ENCODE peak calls at places on chromosomes 4 and X, in eight cellular contexts. F is IMR-90, D is transverse colon, W is iPS DF 6.9, P is aorta, Q is left lung, E is tibial nerve, X is cardiac muscle cell. G is an unnamed sample.

GRCh38 chrX:1442016-1442665 is 10.6 kb downstream of the ASMTL start:
- DNase-seq in F (no peak), D (no peak), W (no peak), P (peak), Q (peak), E (no peak), X (no peak), G (no peak)

GRCh38 chrX:7215842-7216241 is 67.9 kb upstream of the PUDP start:
- DNase-seq in F (peak), D (no peak), W (no peak), P (no peak), Q (no peak), E (no peak), X (no peak), G (no peak)

GRCh38 chrX:39755152-39756032 is 342.4 kb downstream of the BCOR start:
- DNase-seq in F (peak), D (peak), W (no peak), P (peak), Q (peak), E (peak), X (no peak), G (peak)

GRCh38 chr4:84317513-84317912 is 181.6 kb downstream of the NKX6-1 start:
- DNase-seq in F (no peak), D (no peak), W (no peak), P (no peak), Q (no peak), E (no peak), X (no peak), G (no peak)

GRCh38 chr4:38757945-38758344 is 24.8 kb downstream of the TLR10 start:
- DNase-seq in F (no peak), D (peak), W (peak), P (no peak), Q (no peak), E (no peak), X (peak), G (no peak)

GRCh38 chrX:153925739-153926593 is at the start of gene ARHGAP4:
- DNase-seq in F (no peak), D (no peak), W (no peak), P (no peak), Q (peak), E (no peak), X (no peak), G (no peak)

GRCh38 chr4:94475794-94476193 is 24.1 kb downstream of the PDLIM5 start:
- DNase-seq in F (no peak), D (no peak), W (no peak), P (no peak), Q (no peak), E (no peak), X (no peak), G (no peak)

GRCh38 chrX:39309721-39310152 is 508.5 kb downstream of the MID1IP1 start:
- DNase-seq in F (no peak), D (no peak), W (no peak), P (no peak), Q (no peak), E (no peak), X (no peak), G (no peak)

GRCh38 chrX:31136144-31136572 is 64.3 kb upstream of the FTHL17 start:
- DNase-seq in F (no peak), D (no peak), W (no peak), P (no peak), Q (no peak), E (no peak), X (no peak), G (no peak)

GRCh38 chrX:81206471-81206870 is 4.6 kb downstream of the SH3BGRL start:
- DNase-seq in F (no peak), D (no peak), W (no peak), P (no peak), Q (no peak), E (no peak), X (no peak), G (no peak)

GRCh38 chr4:154189346-154189745 is 302.3 kb downstream of the DCHS2 start:
- DNase-seq in F (no peak), D (no peak), W (no peak), P (no peak), Q (no peak), E (no peak), X (no peak), G (no peak)

GRCh38 chrX:38803609-38804480 is 2.6 kb downstream of the MID1IP1 start:
- DNase-seq in F (peak), D (peak), W (peak), P (peak), Q (peak), E (peak), X (peak), G (peak)

GRCh38 chr4:139735381-139736256 is 70.0 kb downstream of the MGST2 start:
- DNase-seq in F (no peak), D (no peak), W (no peak), P (peak), Q (peak), E (no peak), X (peak), G (no peak)

GRCh38 chr4:52823478-52824092 is 38.5 kb upstream of the RASL11B start:
- DNase-seq in F (peak), D (no peak), W (no peak), P (no peak), Q (no peak), E (no peak), X (no peak), G (no peak)

GRCh38 chrX:32985544-32985943 is 225.8 kb downstream of the DMD start:
- DNase-seq in F (no peak), D (no peak), W (no peak), P (no peak), Q (no peak), E (no peak), X (no peak), G (no peak)

GRCh38 chr4:73770917-73771316 is 30.5 kb downstream of the CXCL8 start:
- DNase-seq in F (no peak), D (peak), W (no peak), P (no peak), Q (no peak), E (no peak), X (no peak), G (peak)

GRCh38 chrX:112785323-112785722 is 55.3 kb downstream of the AMOT start:
- DNase-seq in F (no peak), D (no peak), W (no peak), P (no peak), Q (no peak), E (no peak), X (no peak), G (no peak)

GRCh38 chrX:68831405-68832100 is 2.7 kb downstream of the EFNB1 start:
- DNase-seq in F (peak), D (no peak), W (no peak), P (no peak), Q (no peak), E (no peak), X (no peak), G (no peak)

GRCh38 chrX:35122756-35123155 is 180.2 kb downstream of the FAM47B start:
- DNase-seq in F (peak), D (no peak), W (no peak), P (no peak), Q (no peak), E (no peak), X (no peak), G (no peak)

GRCh38 chr4:151169900-151170299 is 70.5 kb downstream of the RPS3A start:
- DNase-seq in F (peak), D (no peak), W (no peak), P (no peak), Q (no peak), E (no peak), X (no peak), G (no peak)

GRCh38 chr4:108060686-108061321 is 71.1 kb downstream of the HADH start:
- DNase-seq in F (no peak), D (no peak), W (no peak), P (no peak), Q (no peak), E (no peak), X (no peak), G (no peak)

GRCh38 chrX:338836-339400 is 20.3 kb upstream of the GTPBP6 start:
- DNase-seq in F (no peak), D (no peak), W (no peak), P (peak), Q (peak), E (no peak), X (no peak), G (no peak)

GRCh38 chrX:149185087-149185486 is 320.0 kb downstream of the IDS start:
- DNase-seq in F (no peak), D (no peak), W (no peak), P (no peak), Q (no peak), E (no peak), X (no peak), G (no peak)

GRCh38 chr4:128323401-128323800 is 35.8 kb upstream of the PGRMC2 start:
- DNase-seq in F (no peak), D (no peak), W (no peak), P (no peak), Q (no peak), E (no peak), X (no peak), G (no peak)

GRCh38 chrX:19864736-19865135 is 22.7 kb downstream of the SH3KBP1 start:
- DNase-seq in F (no peak), D (no peak), W (no peak), P (no peak), Q (peak), E (no peak), X (no peak), G (no peak)

DNA sequence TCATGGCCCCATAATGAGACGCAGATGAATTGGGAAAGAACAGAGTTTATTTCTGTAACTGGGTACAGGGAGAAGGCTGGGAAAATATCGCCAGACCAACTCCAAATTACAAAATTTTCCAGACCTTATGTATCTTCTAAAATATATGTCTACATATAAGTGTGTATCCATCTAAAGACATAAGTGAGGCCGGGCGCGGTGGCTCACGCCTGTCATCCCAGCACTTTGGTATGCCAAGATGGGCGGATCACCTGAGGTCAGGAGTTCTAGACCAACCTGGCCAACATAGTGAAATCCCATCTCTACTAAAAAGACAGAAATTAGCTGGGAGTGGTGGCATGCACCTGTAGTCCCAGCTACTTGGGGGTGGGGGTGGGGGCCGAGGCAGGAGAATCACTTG is 11.7 kb upstream of the DHRSX start:
- DNase-seq in F (no peak), D (no peak), W (no peak), P (no peak), Q (no peak), E (no peak), X (no peak), G (no peak)
- H3K27ac ChIP-seq in F (no peak), D (no peak), W (no peak), P (no peak), Q (no peak), E (no peak), X (no peak), G (no peak)

GRCh38 chr4:185693548-185694215 is 118.3 kb downstream of the SORBS2 start:
- DNase-seq in F (no peak), D (no peak), W (no peak), P (no peak), Q (no peak), E (no peak), X (no peak), G (no peak)
- H3K27ac ChIP-seq in F (no peak), D (no peak), W (no peak), P (no peak), Q (peak), E (peak), X (peak), G (no peak)

GRCh38 chr4:113293673-113294072 is 244.2 kb downstream of the ANK2 start:
- DNase-seq in F (no peak), D (no peak), W (no peak), P (no peak), Q (no peak), E (no peak), X (no peak), G (no peak)

GRCh38 chr4:113290666-113291065 is 241.2 kb downstream of the ANK2 start:
- DNase-seq in F (no peak), D (no peak), W (no peak), P (no peak), Q (no peak), E (no peak), X (no peak), G (no peak)

GRCh38 chr4:113294910-113295309 is 245.5 kb downstream of the ANK2 start:
- DNase-seq in F (no peak), D (no peak), W (no peak), P (no peak), Q (no peak), E (no peak), X (no peak), G (no peak)

GRCh38 chr4:113293043-113293560 is 243.6 kb downstream of the ANK2 start:
- DNase-seq in F (peak), D (no peak), W (no peak), P (peak), Q (no peak), E (no peak), X (no peak), G (no peak)

DNA sequence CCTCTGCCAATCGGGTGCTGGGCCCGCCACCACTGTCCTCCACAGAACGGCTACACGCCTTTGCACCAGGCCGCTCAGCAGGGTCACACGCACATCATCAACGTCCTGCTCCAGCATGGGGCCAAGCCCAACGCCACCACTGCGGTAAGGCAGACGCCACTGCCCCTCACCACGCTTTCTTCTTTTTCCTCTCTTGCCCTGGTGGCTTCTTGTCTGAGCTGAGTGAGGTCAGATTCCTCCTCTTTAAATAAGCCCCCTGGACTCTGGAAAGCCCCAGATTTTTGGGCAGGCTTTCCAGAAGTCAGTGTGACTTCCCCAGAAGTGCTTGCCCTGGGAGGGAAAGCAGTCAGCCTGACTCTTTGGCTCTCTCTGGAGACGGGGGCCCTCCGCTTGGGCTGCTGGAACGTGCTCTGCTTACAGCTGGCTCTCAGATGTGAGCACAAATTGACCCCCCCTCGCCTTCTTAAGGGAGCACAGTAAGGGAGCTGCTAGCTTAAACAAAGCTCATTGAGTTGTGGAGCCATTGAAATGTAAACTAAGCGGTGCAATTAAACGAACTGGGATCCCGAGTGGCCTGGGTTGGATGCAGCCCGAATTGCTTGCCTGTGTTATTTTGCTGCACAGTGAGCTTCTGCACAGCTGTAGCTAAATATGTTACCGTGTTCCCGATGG is 243.1 kb downstream of the ANK2 start:
- DNase-seq in F (peak), D (peak), W (peak), P (peak), Q (peak), E (no peak), X (peak), G (peak)
- H3K27ac ChIP-seq in F (peak), D (peak), W (no peak), P (no peak), Q (peak), E (peak), X (no peak), G (peak)

DNA sequence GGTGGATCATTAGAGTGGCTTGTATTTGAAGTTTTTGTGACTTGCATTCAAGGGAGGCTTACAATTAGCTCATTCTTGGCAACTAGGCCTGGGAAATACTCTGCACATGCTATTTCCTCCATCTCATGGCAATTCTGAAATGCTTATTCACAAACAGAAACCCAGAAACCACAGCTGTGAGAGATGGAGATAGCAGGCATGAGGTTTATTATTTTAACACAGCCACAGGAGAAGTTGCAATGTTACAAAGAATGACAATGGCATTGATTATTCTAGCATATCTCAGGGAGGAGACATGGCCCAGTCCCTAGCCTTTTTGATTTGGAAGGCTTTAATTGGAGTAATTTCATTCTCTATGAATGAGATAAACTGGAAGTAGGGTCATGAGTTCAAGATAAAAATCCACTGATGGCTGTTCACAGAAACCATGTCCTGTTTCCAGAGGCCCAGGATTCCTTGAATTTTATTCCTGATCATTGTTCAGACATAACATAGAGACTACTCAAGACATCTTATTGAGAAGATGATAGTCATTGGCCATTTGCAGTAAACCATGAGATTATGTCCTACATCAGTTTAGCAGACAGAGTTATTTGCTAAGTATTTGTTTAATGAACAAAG is 123.9 kb downstream of the MID1 start:
- DNase-seq in F (peak), D (no peak), W (no peak), P (no peak), Q (no peak), E (no peak), X (no peak), G (no peak)
- H3K27ac ChIP-seq in F (no peak), D (no peak), W (no peak), P (no peak), Q (no peak), E (peak), X (peak), G (no peak)